ENCODE peak calls at places on chromosome 13, in four cellular contexts. B is sigmoid colon, F is endothelial cell of umbilical vein, E is GM12892. P is an unnamed sample.

GRCh38 chr13:97855570-97855970 is 97.9 kb upstream of the IPO5 start:
- DNase-seq in B (peak; percentile 66), F (peak; percentile 78), E (no peak), P (peak; percentile 73)

GRCh38 chr13:93736909-93737308 is 510.3 kb downstream of the GPC6 start:
- DNase-seq in B (no peak), F (no peak), E (no peak), P (no peak)

GRCh38 chr13:60591348-60591747 is 194.3 kb downstream of the TDRD3 start:
- DNase-seq in B (no peak), F (no peak), E (no peak), P (no peak)

GRCh38 chr13:92735909-92736308 is 490.7 kb upstream of the GPC6 start:
- DNase-seq in B (no peak), F (no peak), E (no peak), P (no peak)

GRCh38 chr13:44058586-44059238 is 179.0 kb downstream of the LACC1 start:
- DNase-seq in B (no peak), F (peak; percentile 80), E (no peak), P (no peak)

GRCh38 chr13:60164490-60164889 is 762 bp upstream of the DIAPH3 start:
- DNase-seq in B (no peak), F (no peak), E (no peak), P (no peak)

GRCh38 chr13:106561551-106562170 is 6.3 kb downstream of the ARGLU1 start:
- DNase-seq in B (no peak), F (peak; percentile 45), E (peak; percentile 16), P (no peak)

GRCh38 chr13:107554355-107554905 is 660.9 kb downstream of the LIG4 start:
- DNase-seq in B (no peak), F (no peak), E (no peak), P (no peak)

GRCh38 chr13:104832265-104832664 is 1703.2 kb downstream of the EFNB2 start:
- DNase-seq in B (no peak), F (no peak), E (no peak), P (no peak)

GRCh38 chr13:86725105-86725504 is 925.9 kb upstream of the SLITRK6 start:
- DNase-seq in B (no peak), F (no peak), E (no peak), P (no peak)

GRCh38 chr13:100089633-100090032 is 740 bp downstream of the PCCA start:
- DNase-seq in B (no peak), F (peak; percentile 51), E (no peak), P (peak; percentile 52)

GRCh38 chr13:81957121-81957520 is 1616.2 kb upstream of the SPRY2 start:
- DNase-seq in B (no peak), F (no peak), E (no peak), P (no peak)

GRCh38 chr13:48155850-48156249 is 60.9 kb upstream of the MED4 start:
- DNase-seq in B (no peak), F (peak; percentile 86), E (no peak), P (peak; percentile 8)

GRCh38 chr13:92187378-92187989 is 789.1 kb downstream of the GPC5 start:
- DNase-seq in B (no peak), F (peak; percentile 10), E (no peak), P (peak; percentile 12)

GRCh38 chr13:96273196-96273595 is 183.3 kb downstream of the HS6ST3 start:
- DNase-seq in B (no peak), F (no peak), E (no peak), P (no peak)

GRCh38 chr13:57314897-57315520 is 148.0 kb downstream of the PRR20E start:
- DNase-seq in B (no peak), F (no peak), E (no peak), P (no peak)

GRCh38 chr13:106533101-106533939 is 2.1 kb downstream of the EFNB2 start:
- DNase-seq in B (peak; percentile 92), F (peak; percentile 81), E (peak; percentile 25), P (peak; percentile 49)

GRCh38 chr13:113044431-113045114 is 61.0 kb upstream of the F7 start:
- DNase-seq in B (no peak), F (no peak), E (no peak), P (no peak)

GRCh38 chr13:113781571-113781970 is 22.5 kb downstream of the TMEM255B start:
- DNase-seq in B (no peak), F (no peak), E (no peak), P (no peak)

GRCh38 chr13:90084684-90085290 is 1262.7 kb upstream of the MIR17HG start:
- DNase-seq in B (no peak), F (no peak), E (no peak), P (no peak)

GRCh38 chr13:35723820-35724219 is 247.3 kb upstream of the MAB21L1 start:
- DNase-seq in B (no peak), F (peak; percentile 11), E (no peak), P (no peak)

GRCh38 chr13:46605824-46606554 is 53.0 kb downstream of the LRCH1 start:
- DNase-seq in B (no peak), F (no peak), E (no peak), P (peak; percentile 12)

GRCh38 chr13:99258210-99258860 is at the start of gene GPR18:
- DNase-seq in B (no peak), F (peak; percentile 15), E (no peak), P (no peak)

GRCh38 chr13:42878721-42879120 is 97.3 kb downstream of the FAM216B start:
- DNase-seq in B (no peak), F (no peak), E (no peak), P (no peak)

GRCh38 chr13:28707629-28708427 is 10.9 kb downstream of the SLC46A3 start:
- DNase-seq in B (no peak), F (no peak), E (no peak), P (peak; percentile 44)

GRCh38 chr13:36819811-36820140 is 754 bp downstream of the RFXAP start:
- DNase-seq in B (no peak), F (no peak), E (peak; percentile 6), P (peak; percentile 76)

GRCh38 chr13:38538412-38538811 is 148.5 kb upstream of the FREM2 start:
- DNase-seq in B (no peak), F (no peak), E (no peak), P (no peak)

DNA sequence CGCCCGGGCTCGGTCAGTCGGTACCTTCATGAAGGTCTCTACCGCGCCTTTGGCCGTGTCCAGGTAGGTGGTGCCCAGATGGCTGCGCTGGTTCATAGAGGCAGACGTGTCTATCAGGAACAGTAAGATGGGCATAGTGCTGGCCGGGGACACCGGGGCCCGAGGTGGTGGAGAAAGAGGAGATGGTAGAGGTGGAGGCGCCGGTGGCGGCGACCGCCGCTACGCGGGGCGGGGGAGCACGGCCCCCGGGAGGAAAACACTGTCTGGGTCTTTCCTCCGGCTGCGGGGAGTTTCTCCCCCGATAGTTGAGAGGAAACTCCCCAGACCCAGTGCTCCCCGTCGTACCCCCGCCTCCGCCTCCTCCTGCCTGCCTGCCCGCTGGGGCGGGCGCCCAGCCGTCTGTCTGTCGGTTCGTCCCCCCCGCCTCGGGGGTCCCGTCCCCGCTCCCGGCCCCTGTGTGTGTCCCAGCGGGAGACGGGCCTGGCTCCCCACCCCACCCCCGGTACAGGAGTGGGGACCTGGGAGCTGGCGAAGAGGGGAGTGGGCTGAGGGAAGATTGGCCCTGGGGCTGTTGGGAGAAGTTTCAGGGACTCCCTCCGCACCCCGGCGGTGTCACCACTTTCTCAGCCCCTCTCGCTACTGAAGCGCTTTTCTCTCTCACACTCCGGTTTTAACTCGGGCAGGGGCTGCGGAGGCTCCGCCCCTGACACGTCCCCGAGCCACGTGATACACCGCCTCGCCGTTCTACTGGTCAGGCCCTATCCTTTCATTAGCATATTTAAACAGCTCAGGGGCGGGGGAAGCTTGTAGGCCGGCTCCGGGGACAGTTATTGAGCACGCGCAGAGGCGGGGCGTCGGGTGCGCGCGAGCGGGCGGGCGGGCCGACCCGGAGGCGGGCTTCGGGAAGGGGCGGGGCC is at the start of gene INTS6:
- DNase-seq in B (peak; percentile 100), F (peak; percentile 99), E (peak; percentile 71), P (peak; percentile 99)
- TF ChIP-seq POLR2A in B (peak; percentile 100), F (peak; percentile 99), E (peak; percentile 100), P (peak; percentile 99)

DNA sequence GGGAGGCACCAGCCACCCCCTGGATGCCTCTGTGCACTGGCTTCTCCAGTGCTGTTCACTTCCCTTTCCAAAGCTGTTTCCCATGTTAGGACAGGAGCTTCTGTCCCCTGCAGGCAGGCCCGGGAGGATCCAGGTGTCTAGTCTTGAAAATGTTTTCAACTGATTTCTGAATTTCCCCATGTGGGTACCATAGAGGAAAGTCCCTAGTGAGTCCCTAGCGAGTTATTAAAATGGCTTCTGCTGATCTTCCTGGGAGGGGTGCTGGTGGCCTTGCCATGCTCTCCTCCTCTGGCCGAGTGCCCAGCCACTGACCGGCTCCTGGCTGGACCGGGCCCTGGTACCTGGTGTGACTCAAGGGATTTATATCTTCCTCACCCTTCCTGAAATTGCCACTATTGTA is 5.2 kb upstream of the ANKRD10 start:
- DNase-seq in B (no peak), F (no peak), E (no peak), P (no peak)
- TF ChIP-seq POLR2A in B (no peak), F (no peak), E (no peak), P (no peak)

DNA sequence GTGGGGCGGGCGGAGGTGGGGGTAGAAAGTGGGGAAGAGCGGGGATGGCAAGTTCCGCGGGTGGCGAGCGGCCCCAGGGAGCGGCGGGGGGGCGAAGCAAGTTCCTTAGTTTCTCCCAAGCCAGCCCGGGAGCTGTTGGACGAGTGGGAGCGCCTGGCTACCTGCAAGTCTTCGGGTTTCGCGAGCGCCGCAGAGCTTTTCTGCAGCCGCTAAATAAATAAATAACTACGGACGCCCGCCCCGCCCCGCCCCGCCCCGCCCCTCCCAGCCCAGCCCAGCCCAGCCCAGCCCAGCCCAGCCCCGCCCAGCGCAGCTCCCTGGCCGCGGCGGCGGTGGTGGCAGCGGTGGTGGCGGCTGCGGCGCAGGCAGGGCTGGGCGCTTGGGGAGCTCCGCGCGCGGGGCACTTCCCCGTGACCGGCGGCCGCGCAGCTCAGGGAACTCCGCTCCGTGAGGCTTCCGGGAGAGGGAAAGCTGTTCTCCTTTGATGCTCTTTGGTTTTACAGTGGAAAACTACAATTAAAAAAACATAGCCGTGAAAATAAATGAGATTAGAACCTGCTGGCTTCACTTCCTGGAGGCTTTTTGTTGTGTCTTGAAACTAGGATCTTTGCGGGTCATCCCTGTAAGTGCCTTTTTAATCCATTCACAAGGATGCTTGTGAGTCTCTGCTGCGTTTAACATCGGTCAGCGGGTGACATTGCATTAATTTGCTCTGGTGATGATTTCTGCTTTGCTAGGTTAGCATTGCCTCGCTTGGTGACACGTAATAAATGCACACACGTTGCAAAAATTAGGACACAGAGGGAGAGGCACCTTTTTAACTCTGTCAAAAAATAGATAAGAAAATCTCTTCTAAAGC is at the start of gene UBE2L5:
- DNase-seq in B (peak; percentile 94), F (peak; percentile 65), E (peak; percentile 36), P (peak; percentile 67)
- TF ChIP-seq POLR2A in B (peak; percentile 3), F (peak; percentile 16), E (no peak), P (no peak)

GRCh38 chr13:19633340-19634128 is at the start of gene MPHOSPH8:
- DNase-seq in B (peak; percentile 97), F (peak; percentile 96), E (peak; percentile 90), P (peak; percentile 99)
- TF ChIP-seq POLR2A in B (peak; percentile 85), F (no peak), E (peak; percentile 70), P (peak; percentile 74)

GRCh38 chr13:30421093-30422055 is 919 bp upstream of the UBE2L5 start:
- DNase-seq in B (peak; percentile 97), F (peak; percentile 81), E (peak; percentile 56), P (peak; percentile 21)
- TF ChIP-seq POLR2A in B (peak; percentile 94), F (no peak), E (no peak), P (no peak)